ENCODE peak calls at places on chromosome 1, in five cellular contexts. One of them, this sample, is unnamed.

GRCh38 chr1:153882296-153882912 is 40.4 kb downstream of the GATAD2B start:
- DNase-seq in fibroblast of lung: no peak
- DNase-seq in AG10803: no peak
- DNase-seq in CD8-positive, alpha-beta T cell: no peak
- DNase-seq in body of pancreas: no peak
- DNase-seq in this sample: no peak

GRCh38 chr1:11648732-11649158 is 5.5 kb downstream of the FBXO2 start:
- DNase-seq in CD8-positive, alpha-beta T cell: peak
- DNase-seq in body of pancreas: peak
- DNase-seq in AG10803: no peak
- DNase-seq in fibroblast of lung: no peak
- DNase-seq in this sample: no peak

GRCh38 chr1:63148825-63149645 is 173.3 kb upstream of the FOXD3 start:
- DNase-seq in CD8-positive, alpha-beta T cell: no peak
- DNase-seq in AG10803: peak
- DNase-seq in body of pancreas: peak
- DNase-seq in fibroblast of lung: peak
- DNase-seq in this sample: no peak

GRCh38 chr1:52899445-52899894 is 22.1 kb downstream of the ECHDC2 start:
- DNase-seq in CD8-positive, alpha-beta T cell: no peak
- DNase-seq in AG10803: peak
- DNase-seq in fibroblast of lung: no peak
- DNase-seq in body of pancreas: no peak
- DNase-seq in this sample: no peak

GRCh38 chr1:69305621-69306020 is 262.1 kb upstream of the LRRC7 start:
- DNase-seq in CD8-positive, alpha-beta T cell: no peak
- DNase-seq in fibroblast of lung: no peak
- DNase-seq in body of pancreas: no peak
- DNase-seq in AG10803: no peak
- DNase-seq in this sample: no peak

GRCh38 chr1:242523968-242524570 is 428 bp downstream of the PLD5 start:
- DNase-seq in body of pancreas: peak
- DNase-seq in fibroblast of lung: peak
- DNase-seq in CD8-positive, alpha-beta T cell: no peak
- DNase-seq in AG10803: peak
- DNase-seq in this sample: no peak

GRCh38 chr1:107139833-107140702 is 771 bp upstream of the NTNG1 start:
- DNase-seq in fibroblast of lung: peak
- DNase-seq in body of pancreas: peak
- DNase-seq in AG10803: peak
- DNase-seq in CD8-positive, alpha-beta T cell: peak
- DNase-seq in this sample: no peak

GRCh38 chr1:169692766-169693460 is 18.5 kb downstream of the SELL start:
- DNase-seq in CD8-positive, alpha-beta T cell: no peak
- DNase-seq in AG10803: no peak
- DNase-seq in body of pancreas: no peak
- DNase-seq in fibroblast of lung: no peak
- DNase-seq in this sample: peak

GRCh38 chr1:151988405-151988851 is 5.2 kb downstream of the S100A10 start:
- DNase-seq in fibroblast of lung: peak
- DNase-seq in body of pancreas: no peak
- DNase-seq in AG10803: peak
- DNase-seq in CD8-positive, alpha-beta T cell: no peak
- DNase-seq in this sample: no peak

GRCh38 chr1:117336087-117336817 is 31.0 kb upstream of the MAN1A2 start:
- DNase-seq in AG10803: no peak
- DNase-seq in CD8-positive, alpha-beta T cell: no peak
- DNase-seq in fibroblast of lung: no peak
- DNase-seq in body of pancreas: no peak
- DNase-seq in this sample: no peak

GRCh38 chr1:26991310-26992116 is 2.0 kb upstream of the TRNP1 start:
- DNase-seq in body of pancreas: peak
- DNase-seq in CD8-positive, alpha-beta T cell: no peak
- DNase-seq in AG10803: peak
- DNase-seq in fibroblast of lung: peak
- DNase-seq in this sample: no peak

GRCh38 chr1:81811757-81812371 is 11.1 kb downstream of the ADGRL2 start:
- DNase-seq in AG10803: no peak
- DNase-seq in body of pancreas: no peak
- DNase-seq in fibroblast of lung: peak
- DNase-seq in CD8-positive, alpha-beta T cell: no peak
- DNase-seq in this sample: no peak

GRCh38 chr1:231867607-231868006 is 241.0 kb downstream of the DISC1 start:
- DNase-seq in fibroblast of lung: peak
- DNase-seq in CD8-positive, alpha-beta T cell: no peak
- DNase-seq in body of pancreas: no peak
- DNase-seq in AG10803: peak
- DNase-seq in this sample: no peak

GRCh38 chr1:173122344-173122880 is 71.7 kb upstream of the TNFSF18 start:
- DNase-seq in body of pancreas: no peak
- DNase-seq in CD8-positive, alpha-beta T cell: no peak
- DNase-seq in fibroblast of lung: peak
- DNase-seq in AG10803: peak
- DNase-seq in this sample: no peak

DNA sequence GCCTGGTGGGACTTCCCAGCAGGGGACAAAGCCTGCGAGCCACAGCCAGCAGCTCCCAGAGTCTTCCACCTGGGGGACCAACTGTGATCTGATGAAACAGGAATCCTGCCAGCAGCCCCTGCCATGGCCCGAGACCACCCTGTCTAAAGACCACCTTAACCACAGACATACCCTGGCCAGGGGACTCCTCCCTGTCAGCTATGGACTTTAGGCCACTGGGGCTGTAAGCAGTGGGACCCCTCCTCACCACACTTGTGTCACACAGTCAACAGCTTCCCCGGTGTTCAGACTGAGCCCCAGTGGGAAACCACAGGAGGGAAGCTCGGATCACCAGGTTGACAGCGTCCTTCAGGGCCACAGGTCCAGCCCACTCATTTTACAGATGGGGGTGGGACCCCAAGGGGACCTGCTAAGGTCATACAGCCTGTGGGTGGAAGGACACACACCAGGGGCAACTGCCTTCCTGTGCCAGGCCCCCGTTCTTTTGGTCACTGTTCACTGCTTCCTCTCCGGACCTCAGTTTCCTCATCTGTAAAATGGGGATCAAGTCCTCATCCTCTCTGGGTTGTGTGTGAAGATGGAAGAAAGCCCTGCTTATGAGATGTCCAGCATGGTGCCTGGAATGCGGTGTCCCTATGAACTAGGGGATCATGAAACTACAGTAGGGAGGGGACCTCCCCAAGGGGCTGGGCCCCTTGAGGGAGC is 11.4 kb downstream of the EPHA2 start:
- DNase-seq in AG10803: no peak
- DNase-seq in CD8-positive, alpha-beta T cell: no peak
- DNase-seq in body of pancreas: no peak
- DNase-seq in fibroblast of lung: no peak
- DNase-seq in this sample: no peak
- H3K4me3 ChIP-seq in AG10803: no peak
- H3K4me3 ChIP-seq in CD8-positive, alpha-beta T cell: no peak
- H3K4me3 ChIP-seq in body of pancreas: no peak
- H3K4me3 ChIP-seq in fibroblast of lung: no peak
- H3K4me3 ChIP-seq in this sample: no peak

DNA sequence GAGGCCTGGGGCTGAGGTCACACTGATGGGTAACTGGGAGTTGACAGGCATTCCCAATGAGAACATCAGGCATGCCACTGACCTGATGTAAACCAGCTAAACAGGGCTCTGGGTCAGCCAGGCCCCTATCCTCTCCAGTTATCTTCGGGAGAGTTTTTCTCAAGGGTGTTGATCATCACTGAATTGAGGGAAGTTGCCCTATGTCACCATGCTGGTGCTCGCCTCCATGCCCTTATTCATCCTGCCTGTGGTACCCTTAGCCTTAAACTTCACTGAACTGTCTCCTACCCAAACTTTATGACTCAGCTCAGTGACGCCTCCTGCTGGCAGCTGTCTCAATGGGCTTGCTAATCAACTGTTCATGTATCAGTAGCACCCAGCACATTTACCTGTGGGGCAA is 80.7 kb upstream of the TNR start:
- DNase-seq in body of pancreas: peak
- DNase-seq in fibroblast of lung: no peak
- DNase-seq in AG10803: no peak
- DNase-seq in CD8-positive, alpha-beta T cell: no peak
- DNase-seq in this sample: peak
- TF ChIP-seq CTCF in body of pancreas: peak
- TF ChIP-seq CTCF in fibroblast of lung: no peak
- TF ChIP-seq CTCF in AG10803: no peak
- TF ChIP-seq CTCF in CD8-positive, alpha-beta T cell: no peak
- TF ChIP-seq CTCF in this sample: peak

GRCh38 chr1:218350022-218350525 is 4.9 kb downstream of the TGFB2 start:
- DNase-seq in AG10803: no peak
- DNase-seq in body of pancreas: no peak
- DNase-seq in CD8-positive, alpha-beta T cell: no peak
- DNase-seq in fibroblast of lung: no peak
- DNase-seq in this sample: no peak
- H3K4me3 ChIP-seq in AG10803: no peak
- H3K4me3 ChIP-seq in body of pancreas: no peak
- H3K4me3 ChIP-seq in CD8-positive, alpha-beta T cell: no peak
- H3K4me3 ChIP-seq in fibroblast of lung: no peak
- H3K4me3 ChIP-seq in this sample: no peak

GRCh38 chr1:198072177-198072576 is 84.6 kb upstream of the NEK7 start:
- DNase-seq in CD8-positive, alpha-beta T cell: no peak
- DNase-seq in AG10803: peak
- DNase-seq in body of pancreas: no peak
- DNase-seq in fibroblast of lung: peak
- DNase-seq in this sample: no peak
- TF ChIP-seq CTCF in CD8-positive, alpha-beta T cell: no peak
- TF ChIP-seq CTCF in AG10803: peak
- TF ChIP-seq CTCF in body of pancreas: no peak
- TF ChIP-seq CTCF in fibroblast of lung: no peak
- TF ChIP-seq CTCF in this sample: no peak

GRCh38 chr1:13730751-13731482 is 30.9 kb downstream of the PRDM2 start:
- DNase-seq in AG10803: peak
- DNase-seq in body of pancreas: peak
- DNase-seq in CD8-positive, alpha-beta T cell: peak
- DNase-seq in fibroblast of lung: no peak
- DNase-seq in this sample: peak

GRCh38 chr1:13731897-13732296 is 31.9 kb downstream of the PRDM2 start:
- DNase-seq in fibroblast of lung: no peak
- DNase-seq in AG10803: no peak
- DNase-seq in CD8-positive, alpha-beta T cell: no peak
- DNase-seq in body of pancreas: no peak
- DNase-seq in this sample: no peak

GRCh38 chr1:13733705-13734104 is 33.7 kb downstream of the PRDM2 start:
- DNase-seq in AG10803: peak
- DNase-seq in CD8-positive, alpha-beta T cell: no peak
- DNase-seq in fibroblast of lung: no peak
- DNase-seq in body of pancreas: no peak
- DNase-seq in this sample: no peak

GRCh38 chr1:13735168-13735930 is 35.4 kb downstream of the PRDM2 start:
- DNase-seq in fibroblast of lung: no peak
- DNase-seq in CD8-positive, alpha-beta T cell: no peak
- DNase-seq in body of pancreas: no peak
- DNase-seq in AG10803: no peak
- DNase-seq in this sample: no peak

GRCh38 chr1:13732971-13733667 is 33.1 kb downstream of the PRDM2 start:
- DNase-seq in body of pancreas: no peak
- DNase-seq in CD8-positive, alpha-beta T cell: peak
- DNase-seq in AG10803: no peak
- DNase-seq in fibroblast of lung: no peak
- DNase-seq in this sample: no peak
- H3K4me3 ChIP-seq in body of pancreas: no peak
- H3K4me3 ChIP-seq in CD8-positive, alpha-beta T cell: peak
- H3K4me3 ChIP-seq in AG10803: no peak
- H3K4me3 ChIP-seq in fibroblast of lung: no peak
- H3K4me3 ChIP-seq in this sample: no peak

DNA sequence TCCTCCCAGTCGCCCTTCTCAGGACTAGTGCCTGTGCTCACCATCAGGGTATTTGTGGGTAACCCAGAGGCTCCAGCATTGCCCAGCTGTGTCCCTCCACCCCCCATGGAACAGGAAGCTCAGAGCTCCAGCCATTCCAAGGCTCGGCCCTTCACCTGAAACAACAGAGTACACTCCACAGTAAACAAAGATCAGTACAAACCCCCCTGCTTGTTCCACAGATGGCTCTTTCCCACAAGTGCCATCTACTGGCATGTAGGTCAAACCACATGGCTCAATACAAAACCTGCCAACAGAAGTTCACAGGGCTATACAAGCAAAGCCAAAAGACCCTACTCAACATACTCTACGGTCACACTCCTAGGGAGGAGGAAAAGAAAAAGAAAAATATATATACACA is 258.7 kb downstream of the AGBL4 start:
- DNase-seq in AG10803: no peak
- DNase-seq in fibroblast of lung: no peak
- DNase-seq in body of pancreas: peak
- DNase-seq in CD8-positive, alpha-beta T cell: no peak
- DNase-seq in this sample: no peak
- TF ChIP-seq CTCF in AG10803: no peak
- TF ChIP-seq CTCF in fibroblast of lung: no peak
- TF ChIP-seq CTCF in body of pancreas: peak
- TF ChIP-seq CTCF in CD8-positive, alpha-beta T cell: no peak
- TF ChIP-seq CTCF in this sample: no peak

This sample was measured in GM12864.